ENCODE peak calls at places on chromosomes 12 and 14, in six cellular contexts. N is lower lobe of right lung, A is GM10248, M is cardiac muscle cell, K is foreskin fibroblast, W is OCI-LY7. Q is an unnamed sample.

GRCh38 chr14:52950898-52951729 is at the start of gene FERMT2:
- DNase-seq in M (peak; percentile 96), N (peak; percentile 85), A (peak; percentile 72), K (peak; percentile 95), W (no peak), Q (peak; percentile 71)

GRCh38 chr12:7142057-7142644 is 12.0 kb downstream of the CLSTN3 start:
- DNase-seq in A (peak; percentile 50), W (peak; percentile 70), K (peak; percentile 69), N (peak; percentile 66), M (peak; percentile 60), Q (peak; percentile 45)

GRCh38 chr12:89349814-89350213 is 2.5 kb downstream of the DUSP6 start:
- DNase-seq in W (no peak), M (no peak), N (no peak), K (peak; percentile 74), A (no peak), Q (peak; percentile 38)

GRCh38 chr14:88895116-88895515 is 70.7 kb downstream of the TTC8 start:
- DNase-seq in W (no peak), M (no peak), N (no peak), A (no peak), K (peak; percentile 74), Q (peak; percentile 60)

GRCh38 chr12:22101749-22102243 is 55.8 kb downstream of the CMAS start:
- DNase-seq in A (no peak), K (peak; percentile 69), W (no peak), M (no peak), N (no peak), Q (peak; percentile 5)

GRCh38 chr14:104400355-104400754 is 179.2 kb upstream of the C14orf180 start:
- DNase-seq in M (no peak), W (no peak), N (no peak), K (no peak), A (no peak), Q (no peak)

GRCh38 chr12:2084553-2085296 is 31.9 kb downstream of the CACNA1C start:
- DNase-seq in W (no peak), N (no peak), M (no peak), K (peak; percentile 77), A (no peak), Q (peak; percentile 62)

GRCh38 chr14:73269729-73270651 is 32.7 kb downstream of the PAPLN start:
- DNase-seq in K (peak; percentile 60), A (peak; percentile 77), W (peak; percentile 73), M (peak; percentile 61), N (peak; percentile 77), Q (no peak)

GRCh38 chr12:30818562-30818961 is 63.8 kb upstream of the CAPRIN2 start:
- DNase-seq in W (no peak), K (no peak), N (no peak), M (no peak), A (no peak), Q (no peak)

GRCh38 chr12:103956515-103957027 is 9.1 kb upstream of the TDG start:
- DNase-seq in W (no peak), N (no peak), K (no peak), A (no peak), M (no peak), Q (no peak)

GRCh38 chr12:49232940-49233841 is 31.7 kb upstream of the TUBA1C start:
- DNase-seq in A (no peak), N (peak; percentile 51), M (peak; percentile 92), W (no peak), K (peak; percentile 55), Q (no peak)

GRCh38 chr12:88865537-88865936 is 285.3 kb upstream of the KITLG start:
- DNase-seq in M (no peak), N (no peak), W (no peak), A (no peak), K (no peak), Q (no peak)

GRCh38 chr12:45138609-45139008 is 77.3 kb upstream of the ANO6 start:
- DNase-seq in M (no peak), N (no peak), W (no peak), A (no peak), K (no peak), Q (no peak)

DNA sequence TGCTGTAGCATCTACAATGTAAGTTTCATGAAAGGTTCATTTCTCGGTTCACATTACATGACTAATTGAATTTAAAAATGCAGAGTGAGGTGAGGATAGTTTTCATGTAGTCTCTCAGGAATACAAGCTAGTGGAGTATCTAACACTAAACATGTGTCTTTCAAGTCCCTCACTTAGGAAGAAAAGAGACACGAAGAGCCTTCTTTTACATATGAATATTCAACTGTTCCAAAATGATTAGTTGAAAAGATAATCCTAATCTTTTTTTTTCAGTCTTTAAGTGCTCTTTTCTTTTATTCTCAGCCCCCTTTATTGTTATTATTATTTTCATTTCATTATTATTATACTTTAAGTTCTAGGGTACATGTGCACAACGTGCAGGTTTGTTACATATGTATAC is 10.8 kb downstream of the PRR4 start:
- DNase-seq in W (no peak), M (no peak), A (no peak), K (no peak), N (no peak), Q (no peak)
- TF ChIP-seq CTCF in W (no peak), M (no peak), A (no peak), K (no peak), N (no peak), Q (no peak)

GRCh38 chr14:24442240-24443052 is at the start of gene SDR39U1:
- DNase-seq in K (peak; percentile 100), N (peak; percentile 97), M (peak; percentile 99), A (peak; percentile 95), W (peak; percentile 99), Q (peak; percentile 98)
- TF ChIP-seq CTCF in K (no peak), N (no peak), M (no peak), A (no peak), W (no peak), Q (peak; percentile 34)

GRCh38 chr14:65287264-65288131 is 125.0 kb upstream of the FUT8 start:
- DNase-seq in M (no peak), K (no peak), N (no peak), W (peak; percentile 91), A (peak; percentile 81), Q (no peak)

GRCh38 chr14:65281991-65282908 is 130.3 kb upstream of the FUT8 start:
- DNase-seq in A (peak; percentile 42), W (peak; percentile 58), M (no peak), N (no peak), K (peak; percentile 86), Q (peak; percentile 88)

GRCh38 chr14:65290830-65291229 is 121.7 kb upstream of the FUT8 start:
- DNase-seq in W (no peak), K (peak; percentile 90), N (no peak), A (no peak), M (no peak), Q (peak; percentile 80)

GRCh38 chr14:65282909-65283253 is 129.6 kb upstream of the FUT8 start:
- DNase-seq in N (no peak), A (no peak), W (peak; percentile 29), M (no peak), K (no peak), Q (no peak)

DNA sequence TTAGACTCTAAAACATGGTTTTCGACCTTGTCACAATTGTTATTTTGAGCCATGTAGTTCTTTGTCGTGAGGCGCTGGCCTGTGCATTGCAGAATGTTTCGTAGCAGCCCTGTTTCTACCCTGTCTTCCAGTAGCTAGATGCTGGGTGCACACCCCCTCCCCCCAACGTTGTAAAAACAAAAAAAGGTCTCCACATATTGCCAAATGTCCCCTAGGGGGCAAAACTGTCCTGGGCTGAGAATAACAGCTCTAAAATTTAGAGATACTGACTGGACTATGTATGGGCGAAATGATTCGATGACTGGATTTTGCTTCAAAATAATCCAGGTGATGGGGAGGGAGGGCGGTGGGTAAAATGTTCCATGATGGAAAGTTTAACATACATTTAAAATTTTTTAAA is 126.1 kb upstream of the FUT8 start:
- DNase-seq in M (no peak), A (peak; percentile 57), W (peak; percentile 93), K (peak; percentile 53), N (no peak), Q (no peak)
- TF ChIP-seq CTCF in M (peak; percentile 26), A (peak; percentile 57), W (peak; percentile 94), K (peak; percentile 10), N (no peak), Q (peak; percentile 69)

GRCh38 chr14:55414551-55414950 is 2.9 kb upstream of the ATG14 start:
- DNase-seq in K (no peak), M (no peak), W (no peak), A (no peak), N (no peak), Q (no peak)

GRCh38 chr14:55417955-55418354 is 6.3 kb upstream of the ATG14 start:
- DNase-seq in M (no peak), N (no peak), A (no peak), K (no peak), W (no peak), Q (no peak)

GRCh38 chr14:55418411-55418810 is 6.8 kb upstream of the ATG14 start:
- DNase-seq in N (no peak), M (no peak), K (peak; percentile 23), W (no peak), A (no peak), Q (no peak)

GRCh38 chr14:55419663-55420062 is 8.0 kb upstream of the ATG14 start:
- DNase-seq in M (no peak), N (no peak), W (no peak), A (no peak), K (no peak), Q (no peak)

DNA sequence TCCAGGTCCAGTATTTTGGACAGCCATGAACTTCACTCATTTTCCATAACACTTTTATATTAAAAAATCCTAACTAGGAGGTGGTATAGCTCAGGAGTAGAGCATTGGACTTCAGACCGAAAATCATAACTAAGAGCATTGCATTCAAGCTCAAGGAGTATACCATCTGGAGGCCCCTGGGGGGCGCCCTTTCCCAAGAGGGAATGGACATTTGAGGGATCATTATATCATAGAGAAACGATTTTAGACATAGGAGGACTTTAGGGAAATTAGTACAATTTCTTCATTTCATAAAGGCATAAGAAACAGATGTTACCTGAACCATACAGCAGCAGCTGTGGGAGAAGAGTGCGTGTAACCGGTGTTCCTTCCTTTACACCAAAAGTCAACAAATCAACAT is 5.2 kb upstream of the ATG14 start:
- DNase-seq in A (peak; percentile 14), K (peak; percentile 32), M (peak; percentile 53), W (peak; percentile 24), N (no peak), Q (no peak)
- TF ChIP-seq CTCF in A (no peak), K (peak; percentile 53), M (peak; percentile 52), W (peak; percentile 79), N (peak; percentile 25), Q (peak; percentile 79)